ENCODE peak calls at places on chromosome 4, in seven cellular contexts. One of them, this sample, is unnamed.

GRCh38 chr4:141668200-141668599 is 31.8 kb downstream of the IL15 start:
- DNase-seq in fibroblast of lung: peak; percentile 50
- DNase-seq in CD8-positive, alpha-beta T cell: no peak
- DNase-seq in neural progenitor cell: no peak
- DNase-seq in AG04450: no peak
- DNase-seq in hepatocyte: no peak
- DNase-seq in tibial nerve: no peak
- DNase-seq in this sample: no peak

GRCh38 chr4:15488658-15489470 is 19.2 kb downstream of the CC2D2A start:
- DNase-seq in hepatocyte: no peak
- DNase-seq in fibroblast of lung: peak; percentile 70
- DNase-seq in tibial nerve: peak; percentile 30
- DNase-seq in AG04450: peak; percentile 79
- DNase-seq in neural progenitor cell: no peak
- DNase-seq in CD8-positive, alpha-beta T cell: no peak
- DNase-seq in this sample: no peak

GRCh38 chr4:182575225-182575624 is 332.0 kb downstream of the TENM3 start:
- DNase-seq in hepatocyte: no peak
- DNase-seq in AG04450: no peak
- DNase-seq in CD8-positive, alpha-beta T cell: no peak
- DNase-seq in tibial nerve: no peak
- DNase-seq in fibroblast of lung: no peak
- DNase-seq in neural progenitor cell: peak; percentile 54
- DNase-seq in this sample: no peak

GRCh38 chr4:119540249-119540648 is 88.4 kb downstream of the PDE5A start:
- DNase-seq in neural progenitor cell: no peak
- DNase-seq in fibroblast of lung: peak; percentile 18
- DNase-seq in hepatocyte: no peak
- DNase-seq in CD8-positive, alpha-beta T cell: no peak
- DNase-seq in AG04450: no peak
- DNase-seq in tibial nerve: no peak
- DNase-seq in this sample: no peak

GRCh38 chr4:89158884-89159503 is 47.7 kb downstream of the TIGD2 start:
- DNase-seq in tibial nerve: peak; percentile 9
- DNase-seq in AG04450: no peak
- DNase-seq in neural progenitor cell: peak; percentile 30
- DNase-seq in fibroblast of lung: peak; percentile 36
- DNase-seq in CD8-positive, alpha-beta T cell: no peak
- DNase-seq in hepatocyte: peak; percentile 37
- DNase-seq in this sample: peak; percentile 71

GRCh38 chr4:108834787-108835384 is 72.0 kb upstream of the ETNPPL start:
- DNase-seq in hepatocyte: peak; percentile 53
- DNase-seq in AG04450: peak; percentile 32
- DNase-seq in tibial nerve: no peak
- DNase-seq in neural progenitor cell: peak; percentile 65
- DNase-seq in fibroblast of lung: peak; percentile 60
- DNase-seq in CD8-positive, alpha-beta T cell: no peak
- DNase-seq in this sample: peak; percentile 55

GRCh38 chr4:95549246-95550138 is 719 bp upstream of the UNC5C start:
- DNase-seq in tibial nerve: peak; percentile 25
- DNase-seq in CD8-positive, alpha-beta T cell: no peak
- DNase-seq in fibroblast of lung: peak; percentile 62
- DNase-seq in hepatocyte: peak; percentile 43
- DNase-seq in AG04450: no peak
- DNase-seq in neural progenitor cell: peak; percentile 70
- DNase-seq in this sample: peak; percentile 70

GRCh38 chr4:53781614-53782467 is 190.6 kb upstream of the LNX1 start:
- DNase-seq in hepatocyte: no peak
- DNase-seq in AG04450: peak; percentile 72
- DNase-seq in fibroblast of lung: peak; percentile 41
- DNase-seq in neural progenitor cell: no peak
- DNase-seq in tibial nerve: no peak
- DNase-seq in CD8-positive, alpha-beta T cell: no peak
- DNase-seq in this sample: no peak

GRCh38 chr4:5773271-5773555 is 62.2 kb downstream of the EVC start:
- DNase-seq in CD8-positive, alpha-beta T cell: no peak
- DNase-seq in AG04450: no peak
- DNase-seq in hepatocyte: no peak
- DNase-seq in fibroblast of lung: peak; percentile 78
- DNase-seq in tibial nerve: no peak
- DNase-seq in neural progenitor cell: no peak
- DNase-seq in this sample: no peak

GRCh38 chr4:184598753-184599491 is 50.3 kb downstream of the CASP3 start:
- DNase-seq in CD8-positive, alpha-beta T cell: no peak
- DNase-seq in fibroblast of lung: no peak
- DNase-seq in neural progenitor cell: no peak
- DNase-seq in tibial nerve: no peak
- DNase-seq in AG04450: no peak
- DNase-seq in hepatocyte: no peak
- DNase-seq in this sample: peak; percentile 48

GRCh38 chr4:184845367-184846011 is 19.7 kb upstream of the ACSL1 start:
- DNase-seq in AG04450: peak; percentile 68
- DNase-seq in CD8-positive, alpha-beta T cell: no peak
- DNase-seq in neural progenitor cell: no peak
- DNase-seq in fibroblast of lung: peak; percentile 72
- DNase-seq in hepatocyte: peak; percentile 39
- DNase-seq in tibial nerve: no peak
- DNase-seq in this sample: no peak

GRCh38 chr4:78766650-78767049 is 9.5 kb upstream of the BMP2K start:
- DNase-seq in neural progenitor cell: no peak
- DNase-seq in hepatocyte: no peak
- DNase-seq in fibroblast of lung: no peak
- DNase-seq in CD8-positive, alpha-beta T cell: no peak
- DNase-seq in tibial nerve: no peak
- DNase-seq in AG04450: no peak
- DNase-seq in this sample: no peak

GRCh38 chr4:11436673-11437072 is 8.0 kb upstream of the HS3ST1 start:
- DNase-seq in neural progenitor cell: peak; percentile 44
- DNase-seq in CD8-positive, alpha-beta T cell: no peak
- DNase-seq in fibroblast of lung: no peak
- DNase-seq in AG04450: no peak
- DNase-seq in tibial nerve: no peak
- DNase-seq in hepatocyte: no peak
- DNase-seq in this sample: no peak

GRCh38 chr4:18155062-18156041 is 133.8 kb upstream of the LCORL start:
- DNase-seq in AG04450: no peak
- DNase-seq in tibial nerve: no peak
- DNase-seq in CD8-positive, alpha-beta T cell: no peak
- DNase-seq in hepatocyte: peak; percentile 40
- DNase-seq in neural progenitor cell: no peak
- DNase-seq in fibroblast of lung: no peak
- DNase-seq in this sample: no peak

GRCh38 chr4:3236326-3236878 is 12.6 kb upstream of the MSANTD1 start:
- DNase-seq in neural progenitor cell: no peak
- DNase-seq in tibial nerve: no peak
- DNase-seq in CD8-positive, alpha-beta T cell: no peak
- DNase-seq in AG04450: no peak
- DNase-seq in hepatocyte: no peak
- DNase-seq in fibroblast of lung: no peak
- DNase-seq in this sample: no peak

GRCh38 chr4:14054391-14054790 is 426.9 kb upstream of the BOD1L1 start:
- DNase-seq in tibial nerve: no peak
- DNase-seq in hepatocyte: no peak
- DNase-seq in neural progenitor cell: no peak
- DNase-seq in fibroblast of lung: no peak
- DNase-seq in AG04450: no peak
- DNase-seq in CD8-positive, alpha-beta T cell: no peak
- DNase-seq in this sample: no peak

GRCh38 chr4:118787844-118788380 is 48.0 kb downstream of the SEC24D start:
- DNase-seq in tibial nerve: no peak
- DNase-seq in hepatocyte: no peak
- DNase-seq in fibroblast of lung: no peak
- DNase-seq in CD8-positive, alpha-beta T cell: no peak
- DNase-seq in AG04450: no peak
- DNase-seq in neural progenitor cell: no peak
- DNase-seq in this sample: no peak

GRCh38 chr4:58807843-58808605 is 1697.8 kb upstream of the IGFBP7 start:
- DNase-seq in fibroblast of lung: no peak
- DNase-seq in AG04450: no peak
- DNase-seq in tibial nerve: no peak
- DNase-seq in CD8-positive, alpha-beta T cell: no peak
- DNase-seq in neural progenitor cell: no peak
- DNase-seq in hepatocyte: no peak
- DNase-seq in this sample: no peak

GRCh38 chr4:48913346-48913745 is 6.8 kb upstream of the OCIAD2 start:
- DNase-seq in fibroblast of lung: peak; percentile 97
- DNase-seq in CD8-positive, alpha-beta T cell: no peak
- DNase-seq in hepatocyte: no peak
- DNase-seq in neural progenitor cell: no peak
- DNase-seq in tibial nerve: no peak
- DNase-seq in AG04450: peak; percentile 66
- DNase-seq in this sample: no peak

GRCh38 chr4:135508006-135508714 is 1306.6 kb upstream of the PABPC4L start:
- DNase-seq in CD8-positive, alpha-beta T cell: no peak
- DNase-seq in fibroblast of lung: peak; percentile 93
- DNase-seq in neural progenitor cell: no peak
- DNase-seq in AG04450: peak; percentile 20
- DNase-seq in tibial nerve: no peak
- DNase-seq in hepatocyte: no peak
- DNase-seq in this sample: no peak

GRCh38 chr4:37644962-37645361 is 41.2 kb downstream of the RELL1 start:
- DNase-seq in hepatocyte: no peak
- DNase-seq in tibial nerve: no peak
- DNase-seq in fibroblast of lung: peak; percentile 70
- DNase-seq in AG04450: peak; percentile 38
- DNase-seq in CD8-positive, alpha-beta T cell: no peak
- DNase-seq in neural progenitor cell: no peak
- DNase-seq in this sample: no peak

GRCh38 chr4:82852751-82853053 is 38.3 kb downstream of the SEC31A start:
- DNase-seq in fibroblast of lung: no peak
- DNase-seq in hepatocyte: no peak
- DNase-seq in tibial nerve: no peak
- DNase-seq in AG04450: no peak
- DNase-seq in CD8-positive, alpha-beta T cell: no peak
- DNase-seq in neural progenitor cell: peak; percentile 3
- DNase-seq in this sample: no peak

GRCh38 chr4:111020961-111021360 is 398.1 kb upstream of the PITX2 start:
- DNase-seq in hepatocyte: no peak
- DNase-seq in AG04450: no peak
- DNase-seq in neural progenitor cell: no peak
- DNase-seq in CD8-positive, alpha-beta T cell: no peak
- DNase-seq in tibial nerve: no peak
- DNase-seq in fibroblast of lung: no peak
- DNase-seq in this sample: no peak

GRCh38 chr4:46179356-46179755 is 55.5 kb upstream of the GABRG1 start:
- DNase-seq in neural progenitor cell: no peak
- DNase-seq in CD8-positive, alpha-beta T cell: no peak
- DNase-seq in fibroblast of lung: no peak
- DNase-seq in tibial nerve: no peak
- DNase-seq in AG04450: no peak
- DNase-seq in hepatocyte: no peak
- DNase-seq in this sample: no peak
- H3K9me3 ChIP-seq in neural progenitor cell: no peaks in the 10 kb centered on the region
- H3K9me3 ChIP-seq in CD8-positive, alpha-beta T cell: peaks cover 3% of the 10 kb centered on the region
- H3K9me3 ChIP-seq in fibroblast of lung: no peaks in the 10 kb centered on the region
- H3K9me3 ChIP-seq in tibial nerve: peaks cover 3% of the 10 kb centered on the region
- H3K9me3 ChIP-seq in AG04450: peaks cover 7% of the 10 kb centered on the region
- H3K9me3 ChIP-seq in hepatocyte: no peaks in the 10 kb centered on the region
- H3K9me3 ChIP-seq in this sample: no peaks in the 10 kb centered on the region

GRCh38 chr4:76028242-76028859 is 5.1 kb upstream of the CXCL10 start:
- DNase-seq in neural progenitor cell: no peak
- DNase-seq in CD8-positive, alpha-beta T cell: no peak
- DNase-seq in fibroblast of lung: no peak
- DNase-seq in hepatocyte: no peak
- DNase-seq in AG04450: no peak
- DNase-seq in tibial nerve: no peak
- DNase-seq in this sample: peak; percentile 46
- H3K27ac ChIP-seq in neural progenitor cell: no peak overlapping the region
- H3K27ac ChIP-seq in CD8-positive, alpha-beta T cell: no peak overlapping the region
- H3K27ac ChIP-seq in fibroblast of lung: no peak overlapping the region
- H3K27ac ChIP-seq in hepatocyte: no peak overlapping the region
- H3K27ac ChIP-seq in AG04450: no peak overlapping the region
- H3K27ac ChIP-seq in tibial nerve: no peak overlapping the region
- H3K27ac ChIP-seq in this sample: no peak overlapping the region

GRCh38 chr4:76680934-76681333 is 217.0 kb downstream of the SOWAHB start:
- DNase-seq in tibial nerve: no peak
- DNase-seq in AG04450: no peak
- DNase-seq in fibroblast of lung: no peak
- DNase-seq in CD8-positive, alpha-beta T cell: no peak
- DNase-seq in hepatocyte: no peak
- DNase-seq in neural progenitor cell: no peak
- DNase-seq in this sample: no peak
- TF ChIP-seq CTCF in tibial nerve: no peak
- TF ChIP-seq CTCF in AG04450: no peak
- TF ChIP-seq CTCF in fibroblast of lung: no peak
- TF ChIP-seq CTCF in CD8-positive, alpha-beta T cell: no peak
- TF ChIP-seq CTCF in hepatocyte: no peak
- TF ChIP-seq CTCF in neural progenitor cell: no peak
- TF ChIP-seq CTCF in this sample: no peak

GRCh38 chr4:29295280-29295679 is 1424.9 kb upstream of the PCDH7 start:
- DNase-seq in hepatocyte: no peak
- DNase-seq in AG04450: no peak
- DNase-seq in tibial nerve: no peak
- DNase-seq in neural progenitor cell: no peak
- DNase-seq in CD8-positive, alpha-beta T cell: no peak
- DNase-seq in fibroblast of lung: no peak
- DNase-seq in this sample: no peak
- H3K9me3 ChIP-seq in hepatocyte: no peaks in the 10 kb centered on the region
- H3K9me3 ChIP-seq in AG04450: no peaks in the 10 kb centered on the region
- H3K9me3 ChIP-seq in tibial nerve: no peaks in the 10 kb centered on the region
- H3K9me3 ChIP-seq in neural progenitor cell: no peaks in the 10 kb centered on the region
- H3K9me3 ChIP-seq in CD8-positive, alpha-beta T cell: no peaks in the 10 kb centered on the region
- H3K9me3 ChIP-seq in fibroblast of lung: no peaks in the 10 kb centered on the region
- H3K9me3 ChIP-seq in this sample: no peaks in the 10 kb centered on the region

DNA sequence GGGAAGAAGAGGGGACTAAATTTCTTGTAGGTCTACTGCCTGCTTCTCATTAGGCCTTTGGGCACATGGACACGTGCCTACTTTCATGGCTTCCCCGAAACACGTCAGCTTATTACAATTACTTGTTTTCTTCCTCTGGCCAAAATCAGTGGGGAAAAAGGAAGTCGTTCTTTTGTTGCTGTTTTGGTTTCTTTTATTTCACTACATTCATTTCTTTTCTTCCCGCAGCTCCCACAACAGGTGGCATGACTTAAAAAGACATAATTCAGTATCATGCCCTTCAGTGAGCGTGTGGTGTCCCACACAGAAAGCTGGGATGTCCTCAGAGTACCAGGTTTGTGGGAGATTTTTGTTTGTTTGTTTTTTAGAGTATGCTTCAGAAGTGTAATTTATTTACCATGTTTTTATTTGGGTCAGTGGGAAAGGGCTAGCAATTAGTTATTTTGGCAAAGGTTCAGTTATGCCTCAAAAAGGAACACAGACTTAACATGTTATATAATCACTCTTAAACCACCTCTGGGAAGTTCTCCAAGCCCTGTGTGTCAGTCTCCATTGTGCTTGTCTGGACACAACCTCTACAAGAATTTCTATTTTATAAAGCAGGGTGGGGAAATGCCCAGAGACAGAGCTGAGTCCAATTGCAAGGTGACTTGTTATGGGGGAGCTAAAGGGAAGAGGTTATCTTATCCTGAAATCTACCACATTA is 44.2 kb upstream of the SPRY1 start:
- DNase-seq in CD8-positive, alpha-beta T cell: no peak
- DNase-seq in tibial nerve: no peak
- DNase-seq in AG04450: no peak
- DNase-seq in hepatocyte: no peak
- DNase-seq in neural progenitor cell: no peak
- DNase-seq in fibroblast of lung: peak; percentile 86
- DNase-seq in this sample: no peak
- H3K27ac ChIP-seq in CD8-positive, alpha-beta T cell: no peak overlapping the region
- H3K27ac ChIP-seq in tibial nerve: no peak overlapping the region
- H3K27ac ChIP-seq in AG04450: no peak overlapping the region
- H3K27ac ChIP-seq in hepatocyte: no peak overlapping the region
- H3K27ac ChIP-seq in neural progenitor cell: no peak overlapping the region
- H3K27ac ChIP-seq in fibroblast of lung: no peak overlapping the region
- H3K27ac ChIP-seq in this sample: no peak overlapping the region

This sample was measured in cardiac muscle cell.